ENCODE peak calls at places on chromosome 14, in seven cellular contexts. B, P, Z, O, H, S and Q are unnamed samples.

GRCh38 chr14:99725774-99726537 is 41.9 kb downstream of the CYP46A1 start:
- DNase-seq in B (no peak), P (no peak), Z (no peak), O (no peak), H (peak; percentile 48), S (peak; percentile 53), Q (no peak)

GRCh38 chr14:101713641-101714349 is 47.7 kb upstream of the PPP2R5C start:
- DNase-seq in B (no peak), P (no peak), Z (no peak), O (no peak), H (no peak), S (no peak), Q (no peak)

GRCh38 chr14:23042162-23042965 is at the start of gene PSMB11:
- DNase-seq in B (no peak), P (no peak), Z (no peak), O (no peak), H (no peak), S (peak; percentile 68), Q (no peak)

GRCh38 chr14:44963775-44964380 is 1.9 kb downstream of the TOGARAM1 start:
- DNase-seq in B (no peak), P (no peak), Z (no peak), O (no peak), H (peak; percentile 36), S (no peak), Q (no peak)

GRCh38 chr14:91138511-91139359 is 24.9 kb downstream of the DGLUCY start:
- DNase-seq in B (peak; percentile 19), P (no peak), Z (peak; percentile 26), O (no peak), H (peak; percentile 79), S (no peak), Q (no peak)

GRCh38 chr14:67577909-67578749 is 21.9 kb downstream of the PIGH start:
- DNase-seq in B (no peak), P (no peak), Z (no peak), O (no peak), H (peak; percentile 26), S (no peak), Q (no peak)

GRCh38 chr14:72892879-72893635 is 844 bp downstream of the DPF3 start:
- DNase-seq in B (peak; percentile 14), P (no peak), Z (no peak), O (peak; percentile 26), H (peak; percentile 67), S (peak; percentile 77), Q (peak; percentile 26)

GRCh38 chr14:55117816-55118441 is 11.1 kb upstream of the LGALS3 start:
- DNase-seq in B (no peak), P (no peak), Z (no peak), O (no peak), H (no peak), S (no peak), Q (no peak)